ENCODE peak calls at places on chromosome 9, in six cellular contexts. F is KBM-7; Z is esophagus squamous epithelium; W is activated T-helper 2 cell treated with anti-CD3 and anti-CD28 coated beads, Interferon-gamma antibody, Interleukin-2, Interleukin-4, amounts not matched to agents 10 μg/mL and 5 μg/mL and 100 μg/mL, durations not matched to agents 14 hours and 24 hours and 36 hours; M is stimulated activated CD4-positive, alpha-beta T cell treated with anti-CD3 and anti-CD28 coated beads, Interleukin-1b, Interleukin-23, amount 100 ng/mL, for 1 hour; R is T-helper 17 cell. C is an unnamed sample.

GRCh38 chr9:74499770-74500583 is 2.8 kb downstream of the RORB start:
- DNase-seq in F (no peak), Z (no peak), W (no peak), M (no peak), R (no peak), C (no peak)

GRCh38 chr9:37908283-37908682 is 4.4 kb upstream of the SLC25A51 start:
- DNase-seq in F (no peak), Z (no peak), W (no peak), M (no peak), R (no peak), C (no peak)

GRCh38 chr9:95055851-95056551 is 261.5 kb downstream of the FANCC start:
- DNase-seq in F (no peak), Z (no peak), W (no peak), M (no peak), R (no peak), C (peak; percentile 52)

GRCh38 chr9:108182950-108183381 is 672.8 kb downstream of the ACTL7B start:
- DNase-seq in F (peak; percentile 1), Z (no peak), W (no peak), M (no peak), R (no peak), C (no peak)

GRCh38 chr9:16484744-16485143 is 385.7 kb downstream of the BNC2 start:
- DNase-seq in F (no peak), Z (no peak), W (no peak), M (no peak), R (no peak), C (no peak)

GRCh38 chr9:99419099-99419498 is 197.0 kb downstream of the SEC61B start:
- DNase-seq in F (no peak), Z (no peak), W (no peak), M (no peak), R (no peak), C (no peak)

GRCh38 chr9:95788486-95789110 is 86.9 kb upstream of the ERCC6L2 start:
- DNase-seq in F (no peak), Z (no peak), W (no peak), M (no peak), R (no peak), C (no peak)

GRCh38 chr9:130632841-130633240 is 31.6 kb upstream of the PRDM12 start:
- DNase-seq in F (no peak), Z (no peak), W (no peak), M (no peak), R (no peak), C (no peak)

GRCh38 chr9:109118802-109119438 is 827 bp downstream of the TMEM245 start:
- DNase-seq in F (peak; percentile 26), Z (no peak), W (no peak), M (no peak), R (no peak), C (no peak)

GRCh38 chr9:128271112-128271511 is 4.7 kb downstream of the GOLGA2 start:
- DNase-seq in F (no peak), Z (no peak), W (no peak), M (no peak), R (no peak), C (no peak)

GRCh38 chr9:126986506-126986951 is 71.9 kb downstream of the RALGPS1 start:
- DNase-seq in F (no peak), Z (no peak), W (no peak), M (no peak), R (no peak), C (no peak)

GRCh38 chr9:37342895-37343294 is 79.6 kb upstream of the GRHPR start:
- DNase-seq in F (no peak), Z (no peak), W (no peak), M (no peak), R (no peak), C (no peak)

GRCh38 chr9:125746017-125746773 is 978 bp upstream of the PBX3 start:
- DNase-seq in F (peak; percentile 98), Z (peak; percentile 54), W (peak; percentile 88), M (peak; percentile 91), R (peak; percentile 88), C (peak; percentile 93)

GRCh38 chr9:4678679-4679267 is 596 bp upstream of the CDC37L1 start:
- DNase-seq in F (no peak), Z (no peak), W (no peak), M (no peak), R (no peak), C (no peak)

GRCh38 chr9:98129451-98129881 is 10.4 kb upstream of the TRIM14 start:
- DNase-seq in F (peak; percentile 66), Z (no peak), W (no peak), M (no peak), R (no peak), C (no peak)

GRCh38 chr9:89455356-89455824 is 42.5 kb downstream of the SEMA4D start:
- DNase-seq in F (no peak), Z (no peak), W (peak; percentile 43), M (no peak), R (no peak), C (no peak)

GRCh38 chr9:118577121-118577520 is 792.1 kb downstream of the BRINP1 start:
- DNase-seq in F (no peak), Z (no peak), W (no peak), M (no peak), R (no peak), C (peak; percentile 49)

GRCh38 chr9:135328485-135329417 is 150.8 kb upstream of the PPP1R26 start:
- DNase-seq in F (no peak), Z (no peak), W (no peak), M (no peak), R (no peak), C (no peak)

GRCh38 chr9:15505927-15506326 is 4.8 kb downstream of the PSIP1 start:
- DNase-seq in F (peak; percentile 47), Z (no peak), W (no peak), M (no peak), R (no peak), C (no peak)

GRCh38 chr9:108443278-108443633 is 412.5 kb downstream of the ACTL7B start:
- DNase-seq in F (no peak), Z (no peak), W (no peak), M (no peak), R (no peak), C (no peak)

GRCh38 chr9:96031366-96031824 is 155.9 kb downstream of the ERCC6L2 start:
- DNase-seq in F (no peak), Z (no peak), W (no peak), M (no peak), R (no peak), C (no peak)

GRCh38 chr9:110528645-110529044 is 50.9 kb downstream of the SVEP1 start:
- DNase-seq in F (no peak), Z (no peak), W (no peak), M (no peak), R (no peak), C (no peak)

GRCh38 chr9:124122321-124122720 is 110.8 kb downstream of the LHX2 start:
- DNase-seq in F (no peak), Z (no peak), W (no peak), M (no peak), R (no peak), C (peak; percentile 28)

GRCh38 chr9:111959468-111959941 is 62.9 kb downstream of the UGCG start:
- DNase-seq in F (no peak), Z (no peak), W (no peak), M (no peak), R (no peak), C (peak; percentile 93)

GRCh38 chr9:135908334-135909204 is 1.2 kb upstream of the CAMSAP1 start:
- DNase-seq in F (no peak), Z (no peak), W (no peak), M (no peak), R (no peak), C (no peak)

GRCh38 chr9:89637787-89638186 is 33.0 kb downstream of the GADD45G start:
- DNase-seq in F (no peak), Z (no peak), W (no peak), M (no peak), R (no peak), C (no peak)

GRCh38 chr9:113772121-113772885 is 103.8 kb upstream of the ZNF618 start:
- DNase-seq in F (no peak), Z (no peak), W (no peak), M (no peak), R (no peak), C (no peak)

GRCh38 chr9:2933165-2934095 is 89.5 kb upstream of the PUM3 start:
- DNase-seq in F (no peak), Z (no peak), W (no peak), M (no peak), R (no peak), C (no peak)

GRCh38 chr9:16869961-16870605 is 387 bp downstream of the BNC2 start:
- DNase-seq in F (peak; percentile 6), Z (no peak), W (no peak), M (no peak), R (no peak), C (no peak)

GRCh38 chr9:87525546-87526303 is 28.1 kb downstream of the DAPK1 start:
- DNase-seq in F (no peak), Z (no peak), W (no peak), M (no peak), R (no peak), C (no peak)

GRCh38 chr9:935348-935965 is 41.0 kb upstream of the DMRT3 start:
- DNase-seq in F (no peak), Z (no peak), W (no peak), M (no peak), R (no peak), C (peak; percentile 31)

GRCh38 chr9:114168281-114169028 is 13.1 kb downstream of the COL27A1 start:
- DNase-seq in F (no peak), Z (no peak), W (no peak), M (no peak), R (no peak), C (no peak)

GRCh38 chr9:125472926-125473701 is 211.5 kb downstream of the GAPVD1 start:
- DNase-seq in F (no peak), Z (no peak), W (no peak), M (no peak), R (no peak), C (peak; percentile 33)

GRCh38 chr9:29319727-29320513 is 1746.6 kb upstream of the C9orf72 start:
- DNase-seq in F (peak; percentile 29), Z (no peak), W (no peak), M (no peak), R (no peak), C (no peak)

C was measured in HFFc6.